ENCODE peak calls at places on chromosome 12, in eight cellular contexts. Q, X, K, B, I, G, L and F are unnamed samples.

GRCh38 chr12:25377475-25378179 is 126.9 kb upstream of the KRAS start:
- DNase-seq in Q (no peak), X (no peak), K (no peak), B (peak; percentile 94), I (no peak), G (no peak), L (no peak), F (peak; percentile 48)

GRCh38 chr12:42823679-42824078 is 234.1 kb upstream of the PRICKLE1 start:
- DNase-seq in Q (no peak), X (no peak), K (no peak), B (no peak), I (no peak), G (no peak), L (no peak), F (no peak)

GRCh38 chr12:69405466-69405865 is 45.9 kb downstream of the YEATS4 start:
- DNase-seq in Q (peak; percentile 72), X (no peak), K (no peak), B (peak; percentile 98), I (no peak), G (no peak), L (peak; percentile 33), F (no peak)

GRCh38 chr12:40137252-40137651 is 31.4 kb upstream of the SLC2A13 start:
- DNase-seq in Q (no peak), X (peak; percentile 81), K (no peak), B (peak; percentile 6), I (no peak), G (no peak), L (no peak), F (no peak)

GRCh38 chr12:109309441-109310246 is 560 bp upstream of the FOXN4 start:
- DNase-seq in Q (no peak), X (peak; percentile 71), K (no peak), B (no peak), I (no peak), G (peak; percentile 81), L (no peak), F (peak; percentile 1)

GRCh38 chr12:89525002-89525823 is 617 bp upstream of the GALNT4 start:
- DNase-seq in Q (no peak), X (peak; percentile 63), K (peak; percentile 36), B (peak; percentile 21), I (peak; percentile 75), G (peak; percentile 73), L (peak; percentile 24), F (peak; percentile 67)

GRCh38 chr12:3744216-3744883 is 8.6 kb downstream of the CRACR2A start:
- DNase-seq in Q (no peak), X (no peak), K (no peak), B (no peak), I (no peak), G (no peak), L (no peak), F (no peak)

GRCh38 chr12:106112094-106112822 is 26.5 kb downstream of the NUAK1 start:
- DNase-seq in Q (no peak), X (no peak), K (no peak), B (peak; percentile 22), I (no peak), G (peak; percentile 34), L (no peak), F (no peak)

GRCh38 chr12:102883204-102883799 is 33.7 kb downstream of the PAH start:
- DNase-seq in Q (peak; percentile 25), X (peak; percentile 31), K (peak; percentile 49), B (no peak), I (peak; percentile 35), G (peak; percentile 70), L (peak; percentile 38), F (peak; percentile 17)

GRCh38 chr12:2161478-2161877 is 108.7 kb downstream of the CACNA1C start:
- DNase-seq in Q (no peak), X (no peak), K (no peak), B (no peak), I (peak; percentile 64), G (no peak), L (peak; percentile 92), F (no peak)

GRCh38 chr12:2160043-2160442 is 107.3 kb downstream of the CACNA1C start:
- DNase-seq in Q (no peak), X (no peak), K (no peak), B (no peak), I (no peak), G (no peak), L (no peak), F (no peak)

GRCh38 chr12:2166696-2167095 is 113.9 kb downstream of the CACNA1C start:
- DNase-seq in Q (no peak), X (no peak), K (no peak), B (no peak), I (no peak), G (no peak), L (no peak), F (no peak)

GRCh38 chr12:2165021-2165420 is 112.2 kb downstream of the CACNA1C start:
- DNase-seq in Q (no peak), X (no peak), K (no peak), B (peak; percentile 58), I (no peak), G (no peak), L (no peak), F (no peak)

DNA sequence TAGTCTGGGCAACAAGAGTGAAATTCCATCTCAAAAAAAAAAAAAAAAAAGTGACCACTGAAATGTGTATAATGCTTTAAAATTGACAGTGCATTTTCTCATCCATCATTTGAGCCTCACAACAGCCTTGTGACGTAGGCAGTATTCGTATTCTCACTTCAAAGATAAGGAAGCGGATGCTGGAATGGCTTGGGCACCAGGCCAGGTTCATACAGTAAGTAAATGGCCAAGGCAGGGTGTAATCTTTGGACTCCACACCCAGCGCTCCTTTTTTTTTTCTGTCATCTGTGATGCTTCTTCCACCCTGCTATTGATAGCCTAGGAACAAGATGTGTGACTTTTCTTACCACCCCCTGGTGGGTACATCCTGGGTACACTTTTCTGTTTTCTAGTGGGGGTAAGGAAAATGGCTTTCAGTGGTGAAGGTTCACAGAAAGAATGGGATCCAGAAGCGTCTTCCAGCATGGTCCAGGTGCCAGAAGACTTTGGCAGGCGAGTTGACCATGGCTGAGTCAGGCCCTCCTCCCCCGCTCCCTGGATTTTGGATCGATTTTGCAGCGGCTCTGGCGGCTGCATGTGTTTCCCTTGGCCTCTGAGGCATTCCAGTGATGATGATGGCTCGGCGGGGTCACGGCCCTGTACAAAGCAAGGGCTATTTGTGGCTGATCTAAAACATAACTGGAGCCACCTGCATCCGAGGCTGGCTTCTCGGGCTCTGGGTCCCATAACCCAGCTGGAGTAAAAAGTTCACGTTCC is 110.6 kb downstream of the CACNA1C start:
- DNase-seq in Q (no peak), X (no peak), K (peak; percentile 57), B (peak; percentile 98), I (peak; percentile 92), G (no peak), L (peak; percentile 91), F (no peak)
- H3K27ac ChIP-seq in Q (no peak overlapping the region), X (no peak overlapping the region), K (peak overlapping the region; percentile 4), B (peak overlapping the region; percentile 14), I (peak overlapping the region; percentile 75), G (no peak overlapping the region), L (peak overlapping the region; percentile 85), F (no peak overlapping the region)

GRCh38 chr12:116157845-116158267 is 119.6 kb downstream of the MED13L start:
- DNase-seq in Q (no peak), X (no peak), K (no peak), B (no peak), I (no peak), G (no peak), L (no peak), F (no peak)

GRCh38 chr12:116160196-116160595 is 117.3 kb downstream of the MED13L start:
- DNase-seq in Q (peak; percentile 85), X (no peak), K (no peak), B (peak; percentile 57), I (no peak), G (no peak), L (no peak), F (no peak)

GRCh38 chr12:116159175-116159574 is 118.3 kb downstream of the MED13L start:
- DNase-seq in Q (no peak), X (no peak), K (no peak), B (peak; percentile 77), I (no peak), G (no peak), L (no peak), F (no peak)

GRCh38 chr12:116160883-116161458 is 116.5 kb downstream of the MED13L start:
- DNase-seq in Q (no peak), X (no peak), K (no peak), B (no peak), I (no peak), G (no peak), L (no peak), F (no peak)

DNA sequence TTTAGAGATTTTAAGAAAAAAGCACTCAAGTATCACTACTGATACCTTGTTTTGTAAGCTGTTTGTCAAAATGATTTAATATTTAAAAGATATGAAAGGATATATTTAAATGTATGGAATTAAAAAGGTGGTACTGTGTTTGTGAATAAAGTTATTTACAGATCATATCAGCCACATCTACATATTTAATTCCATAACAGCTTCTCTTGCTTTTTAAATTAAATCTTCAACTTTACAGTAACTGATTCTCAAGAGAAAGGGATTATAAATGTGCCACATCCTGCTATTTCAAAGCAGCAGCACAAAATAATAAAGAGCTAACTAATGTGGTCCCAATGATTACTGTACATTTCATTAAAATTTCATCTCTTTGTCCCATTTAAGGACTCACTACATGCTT is 117.9 kb downstream of the MED13L start:
- DNase-seq in Q (no peak), X (no peak), K (no peak), B (no peak), I (no peak), G (no peak), L (no peak), F (no peak)
- H3K4me1 ChIP-seq in Q (peaks cover 64% of the 10 kb centered on the region), X (peaks cover 3% of the 10 kb centered on the region), K (peaks cover 36% of the 10 kb centered on the region), B (peaks cover 11% of the 10 kb centered on the region), I (peaks cover 16% of the 10 kb centered on the region), G (peaks cover 40% of the 10 kb centered on the region), L (peaks cover 91% of the 10 kb centered on the region), F (peaks cover 39% of the 10 kb centered on the region)

DNA sequence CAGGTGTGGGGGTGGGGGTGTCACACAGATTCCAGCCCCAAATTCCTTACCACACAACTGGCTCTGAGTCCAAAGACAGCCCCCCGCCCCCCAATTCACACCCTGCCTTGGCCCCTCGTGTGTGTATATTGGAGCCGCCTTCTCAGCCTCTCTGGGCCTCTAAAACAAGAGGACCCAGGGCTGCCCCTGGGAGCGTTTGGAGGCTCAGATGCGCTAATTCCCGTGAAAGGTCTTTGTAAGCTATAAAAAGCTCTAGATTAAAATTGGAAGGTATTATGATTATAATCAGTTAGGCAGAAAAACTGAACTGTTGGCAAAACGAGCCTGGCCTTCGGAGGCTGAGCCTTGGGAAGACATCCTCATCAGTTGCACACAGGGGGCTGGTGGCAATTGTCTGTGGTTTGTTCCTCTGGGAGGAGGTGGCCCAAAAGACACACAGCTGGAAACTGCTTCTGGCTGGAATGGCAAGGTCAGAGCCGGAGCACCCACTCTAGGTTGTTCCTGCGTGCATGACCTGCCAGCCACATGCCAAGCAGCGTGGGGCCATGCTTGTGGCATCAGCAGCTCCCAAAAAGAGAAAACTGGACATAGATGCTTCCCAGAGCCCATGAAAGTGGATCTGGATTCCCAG is 118.5 kb downstream of the PHETA1 start:
- DNase-seq in Q (no peak), X (no peak), K (no peak), B (no peak), I (no peak), G (peak; percentile 37), L (no peak), F (no peak)
- H3K27ac ChIP-seq in Q (no peak overlapping the region), X (no peak overlapping the region), K (no peak overlapping the region), B (no peak overlapping the region), I (no peak overlapping the region), G (no peak overlapping the region), L (no peak overlapping the region), F (no peak overlapping the region)

DNA sequence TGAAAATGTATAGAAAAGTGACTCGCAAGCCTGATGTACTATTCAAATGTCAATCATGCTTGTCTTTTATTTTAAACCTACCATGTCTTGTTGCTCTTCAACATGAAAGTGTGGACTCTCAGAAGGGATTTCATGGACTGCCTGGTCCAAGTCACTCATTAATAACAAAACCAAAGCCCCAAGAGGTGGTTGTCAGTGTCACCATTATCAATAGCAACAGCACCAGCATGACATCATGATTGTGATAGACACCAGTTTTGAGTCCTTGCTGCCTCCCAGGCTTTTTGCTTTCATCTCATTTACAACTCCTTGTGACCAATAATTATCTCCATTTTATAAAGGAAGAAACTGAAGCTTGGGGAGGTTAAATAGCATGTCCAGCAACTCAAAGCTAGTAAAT is 112.0 kb upstream of the TMPO start:
- DNase-seq in Q (no peak), X (no peak), K (no peak), B (no peak), I (no peak), G (no peak), L (no peak), F (no peak)
- H3K4me1 ChIP-seq in Q (peaks cover 3% of the 10 kb centered on the region), X (peaks cover 7% of the 10 kb centered on the region), K (no peaks in the 10 kb centered on the region), B (peaks cover 4% of the 10 kb centered on the region), I (no peaks in the 10 kb centered on the region), G (peaks cover 7% of the 10 kb centered on the region), L (no peaks in the 10 kb centered on the region), F (peaks cover 25% of the 10 kb centered on the region)